ENCODE peak calls at places on chromosomes 11 and 22, in eight cellular contexts. One of them, this sample, is unnamed.

GRCh38 chr22:43186272-43187170 is at the start of gene TTLL12:
- DNase-seq in cardiac fibroblast: peak
- DNase-seq in central memory CD4-positive, alpha-beta T cell: peak
- DNase-seq in GM12864: no peak
- DNase-seq in NAMALWA: peak
- DNase-seq in MM.1S: peak
- DNase-seq in left lung: peak
- DNase-seq in brain microvascular endothelial cell: peak
- DNase-seq in this sample: peak

GRCh38 chr11:11149671-11150459 is 203.2 kb downstream of the CSNK2A3 start:
- DNase-seq in brain microvascular endothelial cell: no peak
- DNase-seq in GM12864: no peak
- DNase-seq in cardiac fibroblast: no peak
- DNase-seq in central memory CD4-positive, alpha-beta T cell: peak
- DNase-seq in MM.1S: peak
- DNase-seq in NAMALWA: no peak
- DNase-seq in left lung: no peak
- DNase-seq in this sample: no peak

GRCh38 chr22:30265851-30266444 is 703 bp downstream of the OSM start:
- DNase-seq in NAMALWA: peak
- DNase-seq in GM12864: peak
- DNase-seq in cardiac fibroblast: no peak
- DNase-seq in left lung: peak
- DNase-seq in brain microvascular endothelial cell: no peak
- DNase-seq in MM.1S: no peak
- DNase-seq in central memory CD4-positive, alpha-beta T cell: peak
- DNase-seq in this sample: peak

GRCh38 chr11:61764606-61765260 is 12.3 kb downstream of the MYRF start:
- DNase-seq in left lung: no peak
- DNase-seq in NAMALWA: no peak
- DNase-seq in brain microvascular endothelial cell: no peak
- DNase-seq in MM.1S: no peak
- DNase-seq in central memory CD4-positive, alpha-beta T cell: no peak
- DNase-seq in cardiac fibroblast: no peak
- DNase-seq in GM12864: no peak
- DNase-seq in this sample: no peak

GRCh38 chr11:32466279-32466915 is 31.1 kb upstream of the WT1 start:
- DNase-seq in NAMALWA: no peak
- DNase-seq in GM12864: no peak
- DNase-seq in brain microvascular endothelial cell: no peak
- DNase-seq in left lung: no peak
- DNase-seq in MM.1S: no peak
- DNase-seq in cardiac fibroblast: peak
- DNase-seq in central memory CD4-positive, alpha-beta T cell: no peak
- DNase-seq in this sample: peak

GRCh38 chr11:95788921-95789505 is 569 bp downstream of the FAM76B start:
- DNase-seq in NAMALWA: peak
- DNase-seq in left lung: peak
- DNase-seq in cardiac fibroblast: peak
- DNase-seq in MM.1S: peak
- DNase-seq in central memory CD4-positive, alpha-beta T cell: peak
- DNase-seq in GM12864: no peak
- DNase-seq in brain microvascular endothelial cell: peak
- DNase-seq in this sample: peak

GRCh38 chr11:3939651-3940190 is 84.3 kb downstream of the STIM1 start:
- DNase-seq in central memory CD4-positive, alpha-beta T cell: no peak
- DNase-seq in GM12864: no peak
- DNase-seq in MM.1S: no peak
- DNase-seq in left lung: no peak
- DNase-seq in NAMALWA: no peak
- DNase-seq in cardiac fibroblast: peak
- DNase-seq in brain microvascular endothelial cell: no peak
- DNase-seq in this sample: no peak

GRCh38 chr11:122082203-122082602 is 33.8 kb downstream of the BLID start:
- DNase-seq in brain microvascular endothelial cell: no peak
- DNase-seq in NAMALWA: no peak
- DNase-seq in left lung: no peak
- DNase-seq in cardiac fibroblast: no peak
- DNase-seq in GM12864: no peak
- DNase-seq in MM.1S: no peak
- DNase-seq in central memory CD4-positive, alpha-beta T cell: no peak
- DNase-seq in this sample: no peak

GRCh38 chr11:16778876-16779275 is 40.4 kb downstream of the C11orf58 start:
- DNase-seq in MM.1S: no peak
- DNase-seq in left lung: no peak
- DNase-seq in NAMALWA: no peak
- DNase-seq in brain microvascular endothelial cell: no peak
- DNase-seq in GM12864: no peak
- DNase-seq in central memory CD4-positive, alpha-beta T cell: no peak
- DNase-seq in cardiac fibroblast: no peak
- DNase-seq in this sample: no peak